ENCODE peak calls at places on chromosome 20, in four cellular contexts. One of them, this sample, is unnamed.

GRCh38 chr20:43751167-43752050 is 24.6 kb upstream of the GTSF1L start:
- DNase-seq in PC-9: peak; percentile 51
- DNase-seq in uterus: no peak
- DNase-seq in OCI-LY7: peak; percentile 55
- DNase-seq in this sample: peak; percentile 97

GRCh38 chr20:36917943-36918342 is 33.6 kb downstream of the SAMHD1 start:
- DNase-seq in uterus: no peak
- DNase-seq in PC-9: no peak
- DNase-seq in OCI-LY7: no peak
- DNase-seq in this sample: no peak

GRCh38 chr20:25233016-25233772 is 14.7 kb upstream of the PYGB start:
- DNase-seq in PC-9: peak; percentile 88
- DNase-seq in OCI-LY7: no peak
- DNase-seq in uterus: no peak
- DNase-seq in this sample: no peak

GRCh38 chr20:62524486-62524885 is 48.7 kb upstream of the GATA5 start:
- DNase-seq in uterus: no peak
- DNase-seq in PC-9: no peak
- DNase-seq in OCI-LY7: no peak
- DNase-seq in this sample: no peak

GRCh38 chr20:57653546-57653900 is 33.3 kb upstream of the ZBP1 start:
- DNase-seq in PC-9: no peak
- DNase-seq in uterus: peak; percentile 13
- DNase-seq in OCI-LY7: no peak
- DNase-seq in this sample: no peak

GRCh38 chr20:43138061-43138860 is 51.4 kb downstream of the PTPRT start:
- DNase-seq in PC-9: no peak
- DNase-seq in OCI-LY7: no peak
- DNase-seq in uterus: no peak
- DNase-seq in this sample: no peak

GRCh38 chr20:53050338-53050737 is 78.2 kb downstream of the TSHZ2 start:
- DNase-seq in uterus: no peak
- DNase-seq in PC-9: no peak
- DNase-seq in OCI-LY7: no peak
- DNase-seq in this sample: no peak

GRCh38 chr20:15807271-15807670 is 766.0 kb downstream of the KIF16B start:
- DNase-seq in OCI-LY7: no peak
- DNase-seq in uterus: no peak
- DNase-seq in PC-9: no peak
- DNase-seq in this sample: no peak

GRCh38 chr20:672975-673604 is 2.5 kb downstream of the SCRT2 start:
- DNase-seq in PC-9: no peak
- DNase-seq in OCI-LY7: peak; percentile 13
- DNase-seq in uterus: no peak
- DNase-seq in this sample: no peak

GRCh38 chr20:48453477-48454093 is 374.2 kb downstream of the PREX1 start:
- DNase-seq in OCI-LY7: no peak
- DNase-seq in uterus: no peak
- DNase-seq in PC-9: no peak
- DNase-seq in this sample: no peak

GRCh38 chr20:15496501-15497039 is 1076.7 kb downstream of the KIF16B start:
- DNase-seq in PC-9: no peak
- DNase-seq in uterus: no peak
- DNase-seq in OCI-LY7: no peak
- DNase-seq in this sample: no peak

GRCh38 chr20:1415667-1416468 is 23.0 kb upstream of the FKBP1A start:
- DNase-seq in uterus: no peak
- DNase-seq in OCI-LY7: no peak
- DNase-seq in PC-9: peak; percentile 87
- DNase-seq in this sample: no peak

GRCh38 chr20:57398231-57398821 is 7.1 kb downstream of the RBM38 start:
- DNase-seq in OCI-LY7: peak; percentile 97
- DNase-seq in PC-9: no peak
- DNase-seq in uterus: peak; percentile 60
- DNase-seq in this sample: peak; percentile 97

GRCh38 chr20:57022306-57022705 is 244.1 kb downstream of the BMP7 start:
- DNase-seq in OCI-LY7: no peak
- DNase-seq in uterus: no peak
- DNase-seq in PC-9: no peak
- DNase-seq in this sample: no peak

GRCh38 chr20:61454053-61454452 is 202.0 kb downstream of the CDH4 start:
- DNase-seq in OCI-LY7: no peak
- DNase-seq in PC-9: no peak
- DNase-seq in uterus: no peak
- DNase-seq in this sample: no peak

GRCh38 chr20:59598625-59599310 is 5.6 kb upstream of the PHACTR3 start:
- DNase-seq in PC-9: peak; percentile 14
- DNase-seq in uterus: no peak
- DNase-seq in OCI-LY7: peak; percentile 47
- DNase-seq in this sample: peak; percentile 65

GRCh38 chr20:48826883-48827771 is 672 bp downstream of the PREX1 start:
- DNase-seq in uterus: no peak
- DNase-seq in PC-9: no peak
- DNase-seq in OCI-LY7: peak; percentile 67
- DNase-seq in this sample: peak; percentile 66

GRCh38 chr20:59622496-59622895 is 18.2 kb downstream of the PHACTR3 start:
- DNase-seq in PC-9: no peak
- DNase-seq in uterus: no peak
- DNase-seq in OCI-LY7: no peak
- DNase-seq in this sample: no peak

GRCh38 chr20:63032026-63032800 is 25.4 kb upstream of the BHLHE23 start:
- DNase-seq in PC-9: no peak
- DNase-seq in OCI-LY7: no peak
- DNase-seq in uterus: no peak
- DNase-seq in this sample: no peak

GRCh38 chr20:25275813-25276532 is 28.1 kb downstream of the PYGB start:
- DNase-seq in OCI-LY7: no peak
- DNase-seq in PC-9: no peak
- DNase-seq in uterus: peak; percentile 5
- DNase-seq in this sample: no peak

GRCh38 chr20:8155848-8156602 is 24.0 kb downstream of the PLCB1 start:
- DNase-seq in OCI-LY7: no peak
- DNase-seq in PC-9: no peak
- DNase-seq in uterus: no peak
- DNase-seq in this sample: no peak

GRCh38 chr20:57103146-57103800 is 163.2 kb downstream of the BMP7 start:
- DNase-seq in OCI-LY7: no peak
- DNase-seq in uterus: no peak
- DNase-seq in PC-9: no peak
- DNase-seq in this sample: no peak

GRCh38 chr20:59183751-59184150 is 20.1 kb downstream of the ZNF831 start:
- DNase-seq in PC-9: no peak
- DNase-seq in uterus: no peak
- DNase-seq in OCI-LY7: no peak
- DNase-seq in this sample: no peak

GRCh38 chr20:38997622-38998021 is 35.5 kb downstream of the DHX35 start:
- DNase-seq in PC-9: no peak
- DNase-seq in OCI-LY7: peak; percentile 13
- DNase-seq in uterus: no peak
- DNase-seq in this sample: peak; percentile 92

GRCh38 chr20:37408202-37408929 is 62.4 kb downstream of the SRC start:
- DNase-seq in uterus: no peak
- DNase-seq in PC-9: no peak
- DNase-seq in OCI-LY7: no peak
- DNase-seq in this sample: no peak

GRCh38 chr20:3559231-3559630 is 88.4 kb downstream of the ATRN start:
- DNase-seq in uterus: no peak
- DNase-seq in OCI-LY7: no peak
- DNase-seq in PC-9: no peak
- DNase-seq in this sample: no peak

GRCh38 chr20:8082025-8082424 is 50.0 kb upstream of the PLCB1 start:
- DNase-seq in PC-9: no peak
- DNase-seq in OCI-LY7: peak; percentile 11
- DNase-seq in uterus: no peak
- DNase-seq in this sample: no peak

GRCh38 chr20:61056136-61056535 is 195.9 kb upstream of the CDH4 start:
- DNase-seq in uterus: no peak
- DNase-seq in OCI-LY7: no peak
- DNase-seq in PC-9: no peak
- DNase-seq in this sample: no peak

GRCh38 chr20:1417273-1417672 is 24.4 kb upstream of the FKBP1A start:
- DNase-seq in PC-9: peak; percentile 54
- DNase-seq in OCI-LY7: no peak
- DNase-seq in uterus: no peak
- DNase-seq in this sample: no peak

GRCh38 chr20:8967641-8968245 is 101.1 kb upstream of the PLCB4 start:
- DNase-seq in PC-9: no peak
- DNase-seq in uterus: no peak
- DNase-seq in OCI-LY7: no peak
- DNase-seq in this sample: no peak

GRCh38 chr20:44401052-44401769 is 45.7 kb downstream of the HNF4A start:
- DNase-seq in uterus: no peak
- DNase-seq in OCI-LY7: no peak
- DNase-seq in PC-9: no peak
- DNase-seq in this sample: no peak

GRCh38 chr20:61303217-61303616 is 51.2 kb downstream of the CDH4 start:
- DNase-seq in uterus: no peak
- DNase-seq in PC-9: no peak
- DNase-seq in OCI-LY7: no peak
- DNase-seq in this sample: no peak

GRCh38 chr20:62285151-62285550 is 17.6 kb upstream of the ADRM1 start:
- DNase-seq in OCI-LY7: no peak
- DNase-seq in uterus: no peak
- DNase-seq in PC-9: no peak
- DNase-seq in this sample: no peak

GRCh38 chr20:9503530-9504251 is 10.7 kb upstream of the LAMP5 start:
- DNase-seq in uterus: no peak
- DNase-seq in OCI-LY7: no peak
- DNase-seq in PC-9: no peak
- DNase-seq in this sample: peak; percentile 39

GRCh38 chr20:40535816-40536215 is 153.2 kb downstream of the MAFB start:
- DNase-seq in PC-9: no peak
- DNase-seq in OCI-LY7: no peak
- DNase-seq in uterus: no peak
- DNase-seq in this sample: no peak

GRCh38 chr20:40536866-40537265 is 152.2 kb downstream of the MAFB start:
- DNase-seq in PC-9: no peak
- DNase-seq in OCI-LY7: no peak
- DNase-seq in uterus: no peak
- DNase-seq in this sample: no peak

GRCh38 chr20:40532103-40532502 is 156.9 kb downstream of the MAFB start:
- DNase-seq in OCI-LY7: peak; percentile 41
- DNase-seq in PC-9: peak; percentile 3
- DNase-seq in uterus: no peak
- DNase-seq in this sample: peak; percentile 14
- TF ChIP-seq CTCF in OCI-LY7: peak; percentile 81
- TF ChIP-seq CTCF in PC-9: peak; percentile 75
- TF ChIP-seq CTCF in uterus: no peak
- TF ChIP-seq CTCF in this sample: peak; percentile 23

GRCh38 chr20:46312075-46312944 is 4.0 kb upstream of the CDH22 start:
- DNase-seq in PC-9: no peak
- DNase-seq in uterus: no peak
- DNase-seq in OCI-LY7: no peak
- DNase-seq in this sample: no peak
- TF ChIP-seq CTCF in PC-9: no peak
- TF ChIP-seq CTCF in uterus: no peak
- TF ChIP-seq CTCF in OCI-LY7: no peak
- TF ChIP-seq CTCF in this sample: no peak

GRCh38 chr20:22604815-22605214 is 20.4 kb upstream of the FOXA2 start:
- DNase-seq in uterus: no peak
- DNase-seq in PC-9: no peak
- DNase-seq in OCI-LY7: no peak
- DNase-seq in this sample: no peak
- TF ChIP-seq CTCF in uterus: no peak
- TF ChIP-seq CTCF in PC-9: no peak
- TF ChIP-seq CTCF in OCI-LY7: no peak
- TF ChIP-seq CTCF in this sample: no peak

GRCh38 chr20:31915491-31916280 is 36.2 kb downstream of the PDRG1 start:
- DNase-seq in PC-9: no peak
- DNase-seq in OCI-LY7: no peak
- DNase-seq in uterus: no peak
- DNase-seq in this sample: no peak
- TF ChIP-seq CTCF in PC-9: no peak
- TF ChIP-seq CTCF in OCI-LY7: no peak
- TF ChIP-seq CTCF in uterus: no peak
- TF ChIP-seq CTCF in this sample: no peak

GRCh38 chr20:22438926-22439325 is 145.4 kb downstream of the FOXA2 start:
- DNase-seq in PC-9: no peak
- DNase-seq in OCI-LY7: no peak
- DNase-seq in uterus: no peak
- DNase-seq in this sample: peak; percentile 7
- TF ChIP-seq CTCF in PC-9: peak; percentile 49
- TF ChIP-seq CTCF in OCI-LY7: peak; percentile 45
- TF ChIP-seq CTCF in uterus: no peak
- TF ChIP-seq CTCF in this sample: peak; percentile 39

DNA sequence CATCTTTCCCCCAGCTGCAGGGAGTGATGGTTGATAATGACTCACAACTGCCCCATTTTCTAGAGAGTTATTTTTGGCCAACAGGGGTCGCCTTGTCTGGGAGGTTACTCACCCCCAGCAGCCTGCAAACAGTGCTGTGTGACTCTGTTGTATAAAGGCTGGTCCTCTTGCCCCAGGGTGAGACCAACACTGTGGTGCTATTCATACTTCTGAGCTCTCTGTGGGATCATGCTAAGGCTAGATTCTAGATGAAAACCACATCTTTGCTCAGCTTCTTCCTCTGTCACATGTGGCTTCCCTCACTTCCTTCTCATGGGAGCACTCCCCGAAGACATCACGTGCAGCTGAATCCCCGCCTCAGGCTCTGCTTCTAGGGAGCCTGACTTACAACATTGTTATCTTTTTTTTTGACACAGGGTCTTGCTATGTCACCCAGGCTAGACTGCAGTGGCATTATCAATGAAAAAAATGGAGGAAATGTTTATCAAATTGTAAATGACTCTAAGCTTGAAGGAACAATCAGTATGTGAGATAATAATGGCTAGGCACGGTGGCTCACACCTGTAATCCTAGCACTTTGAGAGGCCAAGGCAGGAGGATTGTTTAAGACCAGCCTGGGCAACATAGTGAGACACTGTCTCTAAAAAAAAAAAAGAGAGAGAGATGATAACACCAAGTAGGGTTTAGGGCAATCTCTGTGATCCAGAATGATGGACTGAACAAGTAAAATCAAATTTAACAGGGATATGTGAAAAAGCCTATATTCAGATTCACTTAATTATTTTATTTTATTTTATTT is 55.7 kb upstream of the SLC23A2 start:
- DNase-seq in OCI-LY7: peak; percentile 57
- DNase-seq in PC-9: peak; percentile 38
- DNase-seq in uterus: no peak
- DNase-seq in this sample: peak; percentile 67
- TF ChIP-seq CTCF in OCI-LY7: peak; percentile 75
- TF ChIP-seq CTCF in PC-9: peak; percentile 65
- TF ChIP-seq CTCF in uterus: no peak
- TF ChIP-seq CTCF in this sample: peak; percentile 52

This sample was measured in GM12865.